ENCODE peak calls at places on chromosome 18, in five cellular contexts. One of them, this sample, is unnamed. For H3K9me3 and H3K4me1, the result is how much of the 10 kb centered on the place peaks cover.

GRCh38 chr18:28164772-28165483 is 12.0 kb downstream of the CDH2 start:
- DNase-seq in tibial artery: no peak
- DNase-seq in esophagus muscularis mucosa: no peak
- DNase-seq in kidney: no peak
- DNase-seq in mesenchymal stem cell: no peak
- DNase-seq in this sample: no peak

GRCh38 chr18:692841-693240 is 19.6 kb downstream of the ENOSF1 start:
- DNase-seq in tibial artery: no peak
- DNase-seq in esophagus muscularis mucosa: no peak
- DNase-seq in kidney: no peak
- DNase-seq in mesenchymal stem cell: no peak
- DNase-seq in this sample: no peak

GRCh38 chr18:52312321-52312720 is 27.7 kb upstream of the DCC start:
- DNase-seq in tibial artery: no peak
- DNase-seq in esophagus muscularis mucosa: no peak
- DNase-seq in kidney: no peak
- DNase-seq in mesenchymal stem cell: no peak
- DNase-seq in this sample: no peak

GRCh38 chr18:76491436-76491800 is 3.6 kb downstream of the ZNF516 start:
- DNase-seq in tibial artery: peak
- DNase-seq in esophagus muscularis mucosa: no peak
- DNase-seq in kidney: peak
- DNase-seq in mesenchymal stem cell: peak
- DNase-seq in this sample: peak

GRCh38 chr18:55115606-55116005 is 156.3 kb upstream of the CCDC68 start:
- DNase-seq in tibial artery: no peak
- DNase-seq in esophagus muscularis mucosa: no peak
- DNase-seq in kidney: no peak
- DNase-seq in mesenchymal stem cell: no peak
- DNase-seq in this sample: no peak

GRCh38 chr18:69980509-69980908 is 32.8 kb upstream of the CD226 start:
- DNase-seq in tibial artery: no peak
- DNase-seq in esophagus muscularis mucosa: no peak
- DNase-seq in kidney: no peak
- DNase-seq in mesenchymal stem cell: no peak
- DNase-seq in this sample: no peak

GRCh38 chr18:63736856-63737255 is 34.1 kb downstream of the SERPINB11 start:
- DNase-seq in tibial artery: no peak
- DNase-seq in esophagus muscularis mucosa: no peak
- DNase-seq in kidney: no peak
- DNase-seq in mesenchymal stem cell: no peak
- DNase-seq in this sample: no peak

GRCh38 chr18:26487437-26487836 is 60.9 kb downstream of the KCTD1 start:
- DNase-seq in tibial artery: no peak
- DNase-seq in esophagus muscularis mucosa: no peak
- DNase-seq in kidney: no peak
- DNase-seq in mesenchymal stem cell: no peak
- DNase-seq in this sample: peak

GRCh38 chr18:392926-393325 is 107.6 kb downstream of the COLEC12 start:
- DNase-seq in tibial artery: no peak
- DNase-seq in esophagus muscularis mucosa: no peak
- DNase-seq in kidney: no peak
- DNase-seq in mesenchymal stem cell: no peak
- DNase-seq in this sample: no peak

GRCh38 chr18:79884296-79884962 is 67.0 kb downstream of the SLC66A2 start:
- DNase-seq in tibial artery: no peak
- DNase-seq in esophagus muscularis mucosa: no peak
- DNase-seq in kidney: no peak
- DNase-seq in mesenchymal stem cell: no peak
- DNase-seq in this sample: no peak

GRCh38 chr18:62189208-62189607 is 2.2 kb downstream of the RELCH start:
- DNase-seq in tibial artery: no peak
- DNase-seq in esophagus muscularis mucosa: no peak
- DNase-seq in kidney: no peak
- DNase-seq in mesenchymal stem cell: no peak
- DNase-seq in this sample: no peak

GRCh38 chr18:48833701-48834394 is 116.9 kb downstream of the SMAD7 start:
- DNase-seq in tibial artery: peak
- DNase-seq in esophagus muscularis mucosa: no peak
- DNase-seq in kidney: peak
- DNase-seq in mesenchymal stem cell: peak
- DNase-seq in this sample: no peak

GRCh38 chr18:77146249-77147080 is 13.9 kb upstream of the MBP start:
- DNase-seq in tibial artery: no peak
- DNase-seq in esophagus muscularis mucosa: no peak
- DNase-seq in kidney: no peak
- DNase-seq in mesenchymal stem cell: no peak
- DNase-seq in this sample: no peak

GRCh38 chr18:58544616-58545337 is 84.1 kb downstream of the ALPK2 start:
- DNase-seq in tibial artery: no peak
- DNase-seq in esophagus muscularis mucosa: no peak
- DNase-seq in kidney: no peak
- DNase-seq in mesenchymal stem cell: no peak
- DNase-seq in this sample: peak

GRCh38 chr18:46010050-46010449 is 42.9 kb upstream of the EPG5 start:
- DNase-seq in tibial artery: no peak
- DNase-seq in esophagus muscularis mucosa: no peak
- DNase-seq in kidney: no peak
- DNase-seq in mesenchymal stem cell: no peak
- DNase-seq in this sample: no peak

GRCh38 chr18:33901894-33902512 is 322.7 kb downstream of the NOL4 start:
- DNase-seq in tibial artery: no peak
- DNase-seq in esophagus muscularis mucosa: no peak
- DNase-seq in kidney: no peak
- DNase-seq in mesenchymal stem cell: no peak
- DNase-seq in this sample: no peak
- H3K9me3 ChIP-seq in tibial artery: under half
- H3K9me3 ChIP-seq in esophagus muscularis mucosa: under half
- H3K9me3 ChIP-seq in kidney: under half
- H3K9me3 ChIP-seq in mesenchymal stem cell: under half
- H3K9me3 ChIP-seq in this sample: under half

DNA sequence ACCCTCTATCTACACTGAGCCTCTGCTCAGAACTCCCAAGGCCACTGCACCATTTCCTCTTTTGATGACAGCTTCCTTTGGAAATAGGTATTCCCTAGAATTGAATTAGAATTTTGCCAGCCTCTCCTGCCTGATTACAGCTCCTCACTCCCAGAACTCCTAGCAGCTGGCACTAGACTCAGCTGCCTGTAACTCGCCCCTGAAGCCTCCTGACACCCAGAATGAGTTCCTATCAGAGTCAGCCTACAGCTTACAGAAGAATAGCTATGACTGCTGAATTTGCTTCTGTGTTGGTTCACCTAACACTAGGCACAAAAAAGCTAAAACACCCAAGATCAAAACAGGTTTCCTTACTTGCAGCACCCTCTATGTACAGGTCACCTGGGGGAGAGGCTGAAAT is 108.2 kb upstream of the PTPRM start:
- DNase-seq in tibial artery: no peak
- DNase-seq in esophagus muscularis mucosa: no peak
- DNase-seq in kidney: no peak
- DNase-seq in mesenchymal stem cell: no peak
- DNase-seq in this sample: no peak
- H3K4me1 ChIP-seq in tibial artery: under half
- H3K4me1 ChIP-seq in esophagus muscularis mucosa: half or more
- H3K4me1 ChIP-seq in kidney: under half
- H3K4me1 ChIP-seq in mesenchymal stem cell: under half
- H3K4me1 ChIP-seq in this sample: under half

DNA sequence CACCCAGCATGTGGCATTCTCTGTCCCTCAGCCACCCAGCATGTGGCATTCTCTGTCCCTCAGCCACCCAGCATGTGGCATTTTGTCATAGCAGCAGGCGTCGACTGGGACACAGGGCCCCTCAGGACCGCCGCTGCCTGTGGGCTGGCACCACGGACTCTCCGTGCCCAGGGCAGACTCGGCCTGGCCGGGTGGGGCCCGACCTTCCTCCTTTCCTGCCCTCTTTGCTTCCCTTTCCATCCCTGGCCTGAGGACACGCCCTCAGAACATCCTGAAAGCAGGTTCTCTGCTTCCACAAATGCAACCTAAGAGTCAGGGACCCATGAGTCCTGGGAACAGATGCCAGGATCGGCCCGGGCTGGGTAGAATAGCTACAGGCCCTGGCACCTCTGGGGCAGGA is 291.4 kb upstream of the SALL3 start:
- DNase-seq in tibial artery: no peak
- DNase-seq in esophagus muscularis mucosa: no peak
- DNase-seq in kidney: no peak
- DNase-seq in mesenchymal stem cell: no peak
- DNase-seq in this sample: no peak
- H3K9me3 ChIP-seq in tibial artery: under half
- H3K9me3 ChIP-seq in esophagus muscularis mucosa: under half
- H3K9me3 ChIP-seq in kidney: under half
- H3K9me3 ChIP-seq in mesenchymal stem cell: under half
- H3K9me3 ChIP-seq in this sample: under half

GRCh38 chr18:3055201-3055600 is 42.3 kb upstream of the LPIN2 start:
- DNase-seq in tibial artery: no peak
- DNase-seq in esophagus muscularis mucosa: no peak
- DNase-seq in kidney: no peak
- DNase-seq in mesenchymal stem cell: no peak
- DNase-seq in this sample: no peak

GRCh38 chr18:3056311-3056710 is 43.4 kb upstream of the LPIN2 start:
- DNase-seq in tibial artery: no peak
- DNase-seq in esophagus muscularis mucosa: no peak
- DNase-seq in kidney: no peak
- DNase-seq in mesenchymal stem cell: no peak
- DNase-seq in this sample: no peak

GRCh38 chr18:3054214-3054613 is 41.3 kb upstream of the LPIN2 start:
- DNase-seq in tibial artery: no peak
- DNase-seq in esophagus muscularis mucosa: no peak
- DNase-seq in kidney: no peak
- DNase-seq in mesenchymal stem cell: no peak
- DNase-seq in this sample: no peak

GRCh38 chr18:3054785-3055184 is 41.8 kb upstream of the LPIN2 start:
- DNase-seq in tibial artery: no peak
- DNase-seq in esophagus muscularis mucosa: no peak
- DNase-seq in kidney: no peak
- DNase-seq in mesenchymal stem cell: no peak
- DNase-seq in this sample: no peak

GRCh38 chr18:3055861-3056260 is 42.9 kb upstream of the LPIN2 start:
- DNase-seq in tibial artery: no peak
- DNase-seq in esophagus muscularis mucosa: no peak
- DNase-seq in kidney: no peak
- DNase-seq in mesenchymal stem cell: no peak
- DNase-seq in this sample: no peak
- H3K4me1 ChIP-seq in tibial artery: under half
- H3K4me1 ChIP-seq in esophagus muscularis mucosa: under half
- H3K4me1 ChIP-seq in kidney: under half
- H3K4me1 ChIP-seq in mesenchymal stem cell: under half
- H3K4me1 ChIP-seq in this sample: under half

GRCh38 chr18:35264409-35264808 is 23.6 kb downstream of the ZNF397 start:
- DNase-seq in tibial artery: no peak
- DNase-seq in esophagus muscularis mucosa: no peak
- DNase-seq in kidney: no peak
- DNase-seq in mesenchymal stem cell: no peak
- DNase-seq in this sample: no peak
- H3K9me3 ChIP-seq in tibial artery: under half
- H3K9me3 ChIP-seq in esophagus muscularis mucosa: under half
- H3K9me3 ChIP-seq in kidney: under half
- H3K9me3 ChIP-seq in mesenchymal stem cell: half or more
- H3K9me3 ChIP-seq in this sample: under half

GRCh38 chr18:2794159-2794558 is 52.6 kb upstream of the EMILIN2 start:
- DNase-seq in tibial artery: no peak
- DNase-seq in esophagus muscularis mucosa: no peak
- DNase-seq in kidney: no peak
- DNase-seq in mesenchymal stem cell: no peak
- DNase-seq in this sample: no peak

GRCh38 chr18:2792395-2792794 is 54.4 kb upstream of the EMILIN2 start:
- DNase-seq in tibial artery: no peak
- DNase-seq in esophagus muscularis mucosa: no peak
- DNase-seq in kidney: no peak
- DNase-seq in mesenchymal stem cell: no peak
- DNase-seq in this sample: peak

GRCh38 chr18:2799369-2799768 is 47.4 kb upstream of the EMILIN2 start:
- DNase-seq in tibial artery: no peak
- DNase-seq in esophagus muscularis mucosa: no peak
- DNase-seq in kidney: no peak
- DNase-seq in mesenchymal stem cell: no peak
- DNase-seq in this sample: no peak

GRCh38 chr18:2797951-2798350 is 48.9 kb upstream of the EMILIN2 start:
- DNase-seq in tibial artery: no peak
- DNase-seq in esophagus muscularis mucosa: no peak
- DNase-seq in kidney: no peak
- DNase-seq in mesenchymal stem cell: no peak
- DNase-seq in this sample: no peak
- H3K4me1 ChIP-seq in tibial artery: under half
- H3K4me1 ChIP-seq in esophagus muscularis mucosa: under half
- H3K4me1 ChIP-seq in kidney: under half
- H3K4me1 ChIP-seq in mesenchymal stem cell: under half
- H3K4me1 ChIP-seq in this sample: under half

GRCh38 chr18:2532797-2533196 is 38.5 kb downstream of the METTL4 start:
- DNase-seq in tibial artery: no peak
- DNase-seq in esophagus muscularis mucosa: no peak
- DNase-seq in kidney: no peak
- DNase-seq in mesenchymal stem cell: no peak
- DNase-seq in this sample: no peak
- H3K9me3 ChIP-seq in tibial artery: under half
- H3K9me3 ChIP-seq in esophagus muscularis mucosa: under half
- H3K9me3 ChIP-seq in kidney: under half
- H3K9me3 ChIP-seq in mesenchymal stem cell: under half
- H3K9me3 ChIP-seq in this sample: under half

DNA sequence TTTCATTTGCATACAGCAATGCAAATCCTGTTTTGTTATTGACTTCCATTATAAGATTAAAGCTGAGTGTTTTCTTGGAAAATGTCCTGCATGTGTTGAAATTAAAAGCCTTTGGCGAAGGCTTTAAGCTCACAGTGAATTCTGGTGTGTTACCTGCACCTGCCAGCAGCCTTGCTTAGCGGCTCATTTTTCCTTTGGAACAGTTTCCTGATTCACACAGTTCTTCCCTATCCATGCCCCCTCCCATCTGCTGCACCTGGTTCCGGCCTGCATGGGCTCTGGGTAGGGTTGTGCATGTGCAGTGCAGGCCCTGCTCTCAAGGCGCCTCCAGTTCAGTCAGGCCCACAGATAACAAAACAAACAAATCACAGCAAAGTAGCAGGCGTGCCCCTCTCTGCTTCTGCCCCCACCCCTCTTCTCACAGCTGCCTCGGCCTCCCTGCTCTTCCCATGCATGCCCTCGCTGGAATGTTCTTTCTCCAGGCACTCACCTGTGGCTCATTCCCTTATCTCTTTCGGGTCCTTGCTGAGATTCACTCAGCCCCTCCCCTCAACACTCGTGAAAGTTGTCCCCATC is 15.8 kb downstream of the MTCL1 start:
- DNase-seq in tibial artery: no peak
- DNase-seq in esophagus muscularis mucosa: no peak
- DNase-seq in kidney: no peak
- DNase-seq in mesenchymal stem cell: no peak
- DNase-seq in this sample: no peak
- H3K4me1 ChIP-seq in tibial artery: under half
- H3K4me1 ChIP-seq in esophagus muscularis mucosa: under half
- H3K4me1 ChIP-seq in kidney: under half
- H3K4me1 ChIP-seq in mesenchymal stem cell: under half
- H3K4me1 ChIP-seq in this sample: under half

GRCh38 chr18:72470391-72470790 is 73.8 kb downstream of the CBLN2 start:
- DNase-seq in tibial artery: no peak
- DNase-seq in esophagus muscularis mucosa: no peak
- DNase-seq in kidney: no peak
- DNase-seq in mesenchymal stem cell: no peak
- DNase-seq in this sample: no peak
- H3K9me3 ChIP-seq in tibial artery: under half
- H3K9me3 ChIP-seq in esophagus muscularis mucosa: under half
- H3K9me3 ChIP-seq in kidney: under half
- H3K9me3 ChIP-seq in mesenchymal stem cell: under half
- H3K9me3 ChIP-seq in this sample: under half